ENCODE peak calls at places on chromosomes 5 and 9, in four cellular contexts. Q is K562, N is HepG2, Y is WTC11. R is an unnamed sample.

GRCh38 chr5:59123595-59124561 is 541.0 kb downstream of the RAB3C start:
- DNase-seq in Y (no peak), Q (no peak), N (no peak), R (peak; percentile 52)

GRCh38 chr5:124754206-124754927 is 7.9 kb upstream of the ZNF608 start:
- DNase-seq in Y (no peak), Q (no peak), N (no peak), R (no peak)

GRCh38 chr9:70553718-70554673 is 139.5 kb upstream of the KLF9 start:
- DNase-seq in Q (no peak), Y (peak; percentile 18), N (no peak), R (no peak)

GRCh38 chr5:175542232-175542965 is 64.0 kb downstream of the SFXN1 start:
- DNase-seq in Q (no peak), N (no peak), Y (no peak), R (no peak)

GRCh38 chr5:78364005-78364404 is 3.6 kb downstream of the SCAMP1 start:
- DNase-seq in N (no peak), Q (no peak), Y (no peak), R (no peak)

GRCh38 chr5:171808951-171809350 is 23.3 kb downstream of the SMIM23 start:
- DNase-seq in Q (no peak), N (no peak), Y (no peak), R (no peak)

GRCh38 chr5:115415143-115415491 is 118.7 kb upstream of the CCDC112 start:
- DNase-seq in Q (no peak), Y (no peak), N (peak; percentile 39), R (no peak)

GRCh38 chr9:4118666-4119065 is 181.2 kb downstream of the GLIS3 start:
- DNase-seq in Y (no peak), N (no peak), Q (no peak), R (no peak)

GRCh38 chr5:17087035-17087434 is 130.4 kb upstream of the BASP1 start:
- DNase-seq in Y (no peak), Q (no peak), N (no peak), R (no peak)

GRCh38 chr5:127367912-127368468 is 77.4 kb downstream of the MEGF10 start:
- DNase-seq in N (no peak), Y (no peak), Q (no peak), R (no peak)

GRCh38 chr5:14040542-14040941 is 96.1 kb upstream of the DNAH5 start:
- DNase-seq in N (no peak), Y (no peak), Q (peak; percentile 17), R (no peak)

GRCh38 chr5:133907075-133907474 is 61.4 kb downstream of the C5orf15 start:
- DNase-seq in N (no peak), Y (no peak), Q (no peak), R (no peak)

GRCh38 chr9:94018628-94019027 is 63.5 kb upstream of the BARX1 start:
- DNase-seq in Y (no peak), Q (no peak), N (no peak), R (no peak)

GRCh38 chr5:91110709-91111108 is 272.4 kb downstream of the ARRDC3 start:
- DNase-seq in Q (no peak), N (no peak), Y (no peak), R (no peak)

GRCh38 chr9:113978954-113979712 is 99.0 kb downstream of the AMBP start:
- DNase-seq in Q (no peak), Y (no peak), N (no peak), R (no peak)

GRCh38 chr9:136578915-136579637 is 33.2 kb upstream of the NOTCH1 start:
- DNase-seq in Y (no peak), N (no peak), Q (peak; percentile 79), R (no peak)

GRCh38 chr9:13330396-13331004 is 51.0 kb upstream of the MPDZ start:
- DNase-seq in N (no peak), Y (no peak), Q (no peak), R (no peak)

GRCh38 chr5:171806976-171807823 is 21.6 kb downstream of the SMIM23 start:
- DNase-seq in Q (no peak), Y (no peak), N (no peak), R (no peak)

GRCh38 chr5:137035480-137035878 is 463.6 kb downstream of the SPOCK1 start:
- DNase-seq in Q (no peak), N (no peak), Y (no peak), R (no peak)

GRCh38 chr9:73152445-73152844 is 780 bp downstream of the ANXA1 start:
- DNase-seq in Y (no peak), Q (no peak), N (no peak), R (no peak)

GRCh38 chr5:125967576-125967975 is 455.6 kb upstream of the GRAMD2B start:
- DNase-seq in Y (no peak), Q (no peak), N (no peak), R (no peak)

GRCh38 chr5:147822686-147823491 is 8.6 kb downstream of the SPINK1 start:
- DNase-seq in Q (peak; percentile 7), N (peak; percentile 17), Y (peak; percentile 19), R (peak; percentile 12)

GRCh38 chr5:135034186-135034962 is at the start of gene PITX1:
- DNase-seq in Y (peak; percentile 65), N (peak; percentile 52), Q (peak; percentile 96), R (no peak)

GRCh38 chr5:146906803-146907202 is 28.2 kb upstream of the PPP2R2B start:
- DNase-seq in Q (no peak), Y (peak; percentile 76), N (no peak), R (no peak)

GRCh38 chr9:93599571-93600403 is 23.4 kb downstream of the PHF2 start:
- DNase-seq in Q (no peak), N (no peak), Y (no peak), R (no peak)

GRCh38 chr9:116837038-116837998 is 150.2 kb downstream of the TRIM32 start:
- DNase-seq in Y (no peak), Q (no peak), N (no peak), R (no peak)

GRCh38 chr5:117433841-117434240 is 859.2 kb upstream of the SEMA6A start:
- DNase-seq in N (no peak), Q (no peak), Y (no peak), R (no peak)

GRCh38 chr5:165526357-165526756 is 2020.9 kb downstream of the MAT2B start:
- DNase-seq in Q (no peak), N (no peak), Y (no peak), R (no peak)

GRCh38 chr5:136686192-136686872 is 321.0 kb upstream of the TRPC7 start:
- DNase-seq in Q (no peak), N (peak; percentile 10), Y (peak; percentile 27), R (no peak)

GRCh38 chr9:113482341-113482740 is 18.8 kb downstream of the RGS3 start:
- DNase-seq in Q (no peak), Y (no peak), N (no peak), R (no peak)

GRCh38 chr5:115932991-115933390 is 29.3 kb upstream of the LVRN start:
- DNase-seq in Y (no peak), Q (no peak), N (no peak), R (no peak)

GRCh38 chr5:79612667-79613190 is 488 bp downstream of the TENT2 start:
- DNase-seq in N (peak; percentile 3), Q (no peak), Y (no peak), R (no peak)

GRCh38 chr9:96176901-96177718 is 124.9 kb downstream of the HSD17B3 start:
- DNase-seq in Y (peak; percentile 33), Q (no peak), N (no peak), R (no peak)

GRCh38 chr5:179893958-179894895 is 13.5 kb downstream of the TBC1D9B start:
- DNase-seq in Q (no peak), N (no peak), Y (no peak), R (no peak)

GRCh38 chr5:16666861-16667481 is 50.2 kb upstream of the RETREG1 start:
- DNase-seq in Q (no peak), N (peak; percentile 7), Y (no peak), R (no peak)

GRCh38 chr5:128424672-128425071 is 113.4 kb downstream of the FBN2 start:
- DNase-seq in N (no peak), Y (no peak), Q (no peak), R (no peak)

GRCh38 chr5:177194278-177194677 is 60.7 kb downstream of the NSD1 start:
- DNase-seq in N (peak; percentile 70), Y (no peak), Q (no peak), R (no peak)

GRCh38 chr5:56130664-56131063 is 102.5 kb downstream of the ANKRD55 start:
- DNase-seq in N (no peak), Y (no peak), Q (no peak), R (no peak)
- TF ChIP-seq NR2C2 in N (no peak), Y (no peak), Q (no peak), R (no peak)

GRCh38 chr5:143306040-143306439 is 97.4 kb downstream of the NR3C1 start:
- DNase-seq in Q (no peak), N (no peak), Y (no peak), R (no peak)

GRCh38 chr5:143311428-143311827 is 92.1 kb downstream of the NR3C1 start:
- DNase-seq in N (no peak), Q (no peak), Y (no peak), R (no peak)

GRCh38 chr5:143311955-143312354 is 91.5 kb downstream of the NR3C1 start:
- DNase-seq in N (no peak), Y (no peak), Q (no peak), R (no peak)

GRCh38 chr5:143309661-143310431 is 93.6 kb downstream of the NR3C1 start:
- DNase-seq in Q (no peak), N (no peak), Y (no peak), R (no peak)

GRCh38 chr5:143308726-143309125 is 94.8 kb downstream of the NR3C1 start:
- DNase-seq in Q (no peak), Y (no peak), N (no peak), R (no peak)
- TF ChIP-seq TCF7 in Q (no peak), Y (no peak), N (no peak), R (no peak)

GRCh38 chr9:90307177-90307833 is 335.3 kb downstream of the DIRAS2 start:
- DNase-seq in Y (no peak), N (no peak), Q (no peak), R (no peak)
- TF ChIP-seq NR2C2 in Y (no peak), N (no peak), Q (no peak), R (no peak)

GRCh38 chr5:120297621-120298020 is 166.5 kb upstream of the PRR16 start:
- DNase-seq in N (no peak), Y (no peak), Q (no peak), R (no peak)
- TF ChIP-seq TCF7 in N (no peak), Y (no peak), Q (no peak), R (no peak)

GRCh38 chr9:125994066-125994943 is 247.1 kb downstream of the PBX3 start:
- DNase-seq in Y (no peak), N (no peak), Q (no peak), R (no peak)

GRCh38 chr9:125991886-125992529 is 244.8 kb downstream of the PBX3 start:
- DNase-seq in N (no peak), Y (no peak), Q (no peak), R (no peak)

GRCh38 chr9:125990793-125991220 is 243.6 kb downstream of the PBX3 start:
- DNase-seq in N (no peak), Q (no peak), Y (no peak), R (no peak)

GRCh38 chr9:125993423-125993935 is 246.3 kb downstream of the PBX3 start:
- DNase-seq in Q (no peak), Y (no peak), N (no peak), R (no peak)

DNA sequence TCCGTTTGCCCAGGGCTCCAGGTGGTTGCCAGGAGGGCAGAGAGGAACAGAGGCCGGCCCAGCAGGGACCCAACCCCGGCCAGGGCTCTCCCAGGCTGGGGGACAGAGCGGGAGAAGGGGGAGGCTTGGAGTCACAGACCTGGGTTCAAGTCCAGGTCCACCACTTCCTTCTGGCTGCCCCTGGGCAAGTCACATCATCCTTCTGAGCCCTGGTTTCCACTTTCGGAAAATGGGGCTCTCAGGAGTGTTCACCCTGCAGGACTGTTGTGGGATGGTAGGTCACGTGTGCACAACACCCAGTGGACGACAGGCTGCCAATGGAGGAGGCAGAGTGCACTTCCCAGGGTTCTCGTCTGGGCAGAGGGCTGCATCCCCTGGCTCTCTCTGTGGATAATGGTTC is 245.4 kb downstream of the PBX3 start:
- DNase-seq in N (no peak), Q (no peak), Y (no peak), R (no peak)
- TF ChIP-seq NR2C2 in N (no peak), Q (no peak), Y (no peak), R (no peak)